ENCODE peak calls at places on chromosomes 5 and 9, in eight cellular contexts. One of them, this sample, is unnamed. For H3K9me3, the result is how much of the 10 kb centered on the place peaks cover.

GRCh38 chr9:88523056-88523455 is 11.9 kb upstream of the NXNL2 start:
- DNase-seq in endodermal cell: no peak
- DNase-seq in transverse colon: no peak
- DNase-seq in A549: no peak
- DNase-seq in neural progenitor cell: no peak
- DNase-seq in DND-41: no peak
- DNase-seq in left ventricle myocardium inferior: no peak
- DNase-seq in right atrium auricular region: no peak
- DNase-seq in this sample: no peak

GRCh38 chr9:92138157-92138959 is 23.1 kb upstream of the SPTLC1 start:
- DNase-seq in transverse colon: peak
- DNase-seq in A549: peak
- DNase-seq in neural progenitor cell: peak
- DNase-seq in DND-41: peak
- DNase-seq in left ventricle myocardium inferior: peak
- DNase-seq in right atrium auricular region: peak
- DNase-seq in endodermal cell: peak
- DNase-seq in this sample: peak

GRCh38 chr5:172921906-172922305 is 37.3 kb upstream of the RPL26L1 start:
- DNase-seq in transverse colon: no peak
- DNase-seq in right atrium auricular region: no peak
- DNase-seq in endodermal cell: no peak
- DNase-seq in DND-41: no peak
- DNase-seq in neural progenitor cell: no peak
- DNase-seq in left ventricle myocardium inferior: no peak
- DNase-seq in A549: no peak
- DNase-seq in this sample: no peak

GRCh38 chr5:2205185-2205585 is 322.5 kb upstream of the IRX4 start:
- DNase-seq in left ventricle myocardium inferior: no peak
- DNase-seq in right atrium auricular region: peak
- DNase-seq in DND-41: no peak
- DNase-seq in endodermal cell: peak
- DNase-seq in neural progenitor cell: no peak
- DNase-seq in transverse colon: no peak
- DNase-seq in A549: no peak
- DNase-seq in this sample: no peak

GRCh38 chr9:100072805-100073204 is 26.0 kb downstream of the ERP44 start:
- DNase-seq in endodermal cell: no peak
- DNase-seq in left ventricle myocardium inferior: no peak
- DNase-seq in right atrium auricular region: no peak
- DNase-seq in neural progenitor cell: no peak
- DNase-seq in transverse colon: no peak
- DNase-seq in A549: no peak
- DNase-seq in DND-41: no peak
- DNase-seq in this sample: no peak

GRCh38 chr9:115157245-115157674 is 39.3 kb upstream of the TNC start:
- DNase-seq in A549: peak
- DNase-seq in transverse colon: no peak
- DNase-seq in neural progenitor cell: no peak
- DNase-seq in left ventricle myocardium inferior: no peak
- DNase-seq in right atrium auricular region: no peak
- DNase-seq in DND-41: no peak
- DNase-seq in endodermal cell: no peak
- DNase-seq in this sample: no peak

GRCh38 chr5:33957789-33958575 is 21.8 kb downstream of the RXFP3 start:
- DNase-seq in left ventricle myocardium inferior: no peak
- DNase-seq in right atrium auricular region: no peak
- DNase-seq in endodermal cell: no peak
- DNase-seq in transverse colon: no peak
- DNase-seq in A549: no peak
- DNase-seq in DND-41: no peak
- DNase-seq in neural progenitor cell: no peak
- DNase-seq in this sample: no peak

GRCh38 chr5:172770374-172770674 is 671 bp downstream of the DUSP1 start:
- DNase-seq in left ventricle myocardium inferior: no peak
- DNase-seq in endodermal cell: no peak
- DNase-seq in transverse colon: no peak
- DNase-seq in right atrium auricular region: no peak
- DNase-seq in DND-41: peak
- DNase-seq in neural progenitor cell: no peak
- DNase-seq in A549: no peak
- DNase-seq in this sample: no peak

GRCh38 chr5:74942622-74943286 is 76.6 kb upstream of the FAM169A start:
- DNase-seq in transverse colon: no peak
- DNase-seq in neural progenitor cell: no peak
- DNase-seq in A549: no peak
- DNase-seq in right atrium auricular region: no peak
- DNase-seq in endodermal cell: no peak
- DNase-seq in left ventricle myocardium inferior: no peak
- DNase-seq in DND-41: no peak
- DNase-seq in this sample: no peak

GRCh38 chr5:105033642-105034217 is 1471.1 kb upstream of the NUDT12 start:
- DNase-seq in left ventricle myocardium inferior: no peak
- DNase-seq in transverse colon: peak
- DNase-seq in right atrium auricular region: no peak
- DNase-seq in A549: no peak
- DNase-seq in endodermal cell: no peak
- DNase-seq in neural progenitor cell: no peak
- DNase-seq in DND-41: no peak
- DNase-seq in this sample: no peak

GRCh38 chr9:136700959-136701664 is 11.3 kb upstream of the DIPK1B start:
- DNase-seq in A549: no peak
- DNase-seq in right atrium auricular region: no peak
- DNase-seq in transverse colon: peak
- DNase-seq in neural progenitor cell: no peak
- DNase-seq in left ventricle myocardium inferior: no peak
- DNase-seq in endodermal cell: no peak
- DNase-seq in DND-41: no peak
- DNase-seq in this sample: no peak

GRCh38 chr5:72767289-72768010 is 49.0 kb upstream of the TNPO1 start:
- DNase-seq in right atrium auricular region: no peak
- DNase-seq in DND-41: no peak
- DNase-seq in neural progenitor cell: peak
- DNase-seq in left ventricle myocardium inferior: no peak
- DNase-seq in endodermal cell: peak
- DNase-seq in A549: peak
- DNase-seq in transverse colon: no peak
- DNase-seq in this sample: no peak

GRCh38 chr9:21653091-21653490 is 149.3 kb upstream of the MTAP start:
- DNase-seq in right atrium auricular region: no peak
- DNase-seq in left ventricle myocardium inferior: no peak
- DNase-seq in A549: no peak
- DNase-seq in neural progenitor cell: no peak
- DNase-seq in endodermal cell: no peak
- DNase-seq in DND-41: no peak
- DNase-seq in transverse colon: no peak
- DNase-seq in this sample: no peak

GRCh38 chr5:168106008-168106761 is 185.3 kb upstream of the WWC1 start:
- DNase-seq in endodermal cell: no peak
- DNase-seq in right atrium auricular region: no peak
- DNase-seq in DND-41: no peak
- DNase-seq in left ventricle myocardium inferior: no peak
- DNase-seq in A549: peak
- DNase-seq in neural progenitor cell: no peak
- DNase-seq in transverse colon: no peak
- DNase-seq in this sample: no peak

GRCh38 chr9:16871358-16872151 is 1.1 kb upstream of the BNC2 start:
- DNase-seq in transverse colon: peak
- DNase-seq in left ventricle myocardium inferior: peak
- DNase-seq in endodermal cell: peak
- DNase-seq in neural progenitor cell: peak
- DNase-seq in right atrium auricular region: peak
- DNase-seq in A549: peak
- DNase-seq in DND-41: peak
- DNase-seq in this sample: no peak

GRCh38 chr9:128845186-128845931 is 15.8 kb upstream of the SPOUT1 start:
- DNase-seq in neural progenitor cell: peak
- DNase-seq in A549: no peak
- DNase-seq in endodermal cell: peak
- DNase-seq in transverse colon: no peak
- DNase-seq in left ventricle myocardium inferior: no peak
- DNase-seq in DND-41: no peak
- DNase-seq in right atrium auricular region: no peak
- DNase-seq in this sample: no peak
- TF ChIP-seq CTCF in neural progenitor cell: peak
- TF ChIP-seq CTCF in A549: no peak
- TF ChIP-seq CTCF in endodermal cell: peak
- TF ChIP-seq CTCF in transverse colon: no peak
- TF ChIP-seq CTCF in left ventricle myocardium inferior: no peak
- TF ChIP-seq CTCF in DND-41: no peak
- TF ChIP-seq CTCF in right atrium auricular region: no peak
- TF ChIP-seq CTCF in this sample: no peak

GRCh38 chr5:141223112-141223783 is at the start of gene PCDHB14:
- DNase-seq in neural progenitor cell: peak
- DNase-seq in left ventricle myocardium inferior: no peak
- DNase-seq in DND-41: peak
- DNase-seq in endodermal cell: peak
- DNase-seq in A549: peak
- DNase-seq in transverse colon: no peak
- DNase-seq in right atrium auricular region: no peak
- DNase-seq in this sample: no peak
- H3K9me3 ChIP-seq in neural progenitor cell: under half
- H3K9me3 ChIP-seq in left ventricle myocardium inferior: half or more
- H3K9me3 ChIP-seq in DND-41: under half
- H3K9me3 ChIP-seq in endodermal cell: under half
- H3K9me3 ChIP-seq in A549: under half
- H3K9me3 ChIP-seq in transverse colon: half or more
- H3K9me3 ChIP-seq in right atrium auricular region: half or more
- H3K9me3 ChIP-seq in this sample: under half

GRCh38 chr9:135439916-135440315 is 39.7 kb upstream of the PPP1R26 start:
- DNase-seq in transverse colon: no peak
- DNase-seq in left ventricle myocardium inferior: no peak
- DNase-seq in endodermal cell: no peak
- DNase-seq in DND-41: no peak
- DNase-seq in neural progenitor cell: no peak
- DNase-seq in A549: no peak
- DNase-seq in right atrium auricular region: no peak
- DNase-seq in this sample: no peak

GRCh38 chr9:135443811-135444470 is 35.6 kb upstream of the PPP1R26 start:
- DNase-seq in DND-41: no peak
- DNase-seq in right atrium auricular region: no peak
- DNase-seq in endodermal cell: no peak
- DNase-seq in neural progenitor cell: peak
- DNase-seq in left ventricle myocardium inferior: no peak
- DNase-seq in A549: no peak
- DNase-seq in transverse colon: no peak
- DNase-seq in this sample: no peak

GRCh38 chr9:135437259-135437658 is 42.3 kb upstream of the PPP1R26 start:
- DNase-seq in right atrium auricular region: no peak
- DNase-seq in left ventricle myocardium inferior: no peak
- DNase-seq in transverse colon: no peak
- DNase-seq in A549: no peak
- DNase-seq in DND-41: no peak
- DNase-seq in neural progenitor cell: no peak
- DNase-seq in endodermal cell: no peak
- DNase-seq in this sample: no peak

DNA sequence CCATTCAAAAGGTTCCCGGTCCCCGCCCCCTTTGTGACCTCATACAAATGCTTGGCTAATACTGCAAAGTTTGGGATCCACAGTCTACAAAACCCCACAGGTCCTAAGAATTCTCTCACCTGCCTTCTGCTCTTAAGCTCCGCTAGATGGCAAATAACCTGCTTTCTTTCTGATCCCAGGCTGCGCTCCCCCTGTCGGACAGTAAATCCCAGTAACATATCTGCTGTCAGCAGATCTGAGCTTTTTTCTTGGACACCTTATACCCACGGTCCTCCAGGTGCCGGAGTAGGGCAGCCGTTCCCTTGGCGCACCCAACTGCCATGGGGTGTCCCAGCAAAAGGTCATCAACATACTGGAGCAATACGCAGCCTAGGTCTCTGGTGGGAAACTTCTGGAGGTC is 39.0 kb upstream of the PPP1R26 start:
- DNase-seq in transverse colon: no peak
- DNase-seq in A549: peak
- DNase-seq in DND-41: no peak
- DNase-seq in endodermal cell: no peak
- DNase-seq in neural progenitor cell: no peak
- DNase-seq in right atrium auricular region: no peak
- DNase-seq in left ventricle myocardium inferior: no peak
- DNase-seq in this sample: no peak
- TF ChIP-seq CTCF in transverse colon: no peak
- TF ChIP-seq CTCF in A549: peak
- TF ChIP-seq CTCF in DND-41: no peak
- TF ChIP-seq CTCF in endodermal cell: peak
- TF ChIP-seq CTCF in neural progenitor cell: no peak
- TF ChIP-seq CTCF in right atrium auricular region: peak
- TF ChIP-seq CTCF in left ventricle myocardium inferior: no peak
- TF ChIP-seq CTCF in this sample: no peak

GRCh38 chr5:178368278-178368677 is 135.7 kb upstream of the PHYKPL start:
- DNase-seq in right atrium auricular region: no peak
- DNase-seq in transverse colon: no peak
- DNase-seq in neural progenitor cell: no peak
- DNase-seq in left ventricle myocardium inferior: no peak
- DNase-seq in A549: no peak
- DNase-seq in endodermal cell: no peak
- DNase-seq in DND-41: peak
- DNase-seq in this sample: no peak

GRCh38 chr5:178367351-178368120 is 134.9 kb upstream of the PHYKPL start:
- DNase-seq in neural progenitor cell: no peak
- DNase-seq in DND-41: no peak
- DNase-seq in right atrium auricular region: no peak
- DNase-seq in transverse colon: no peak
- DNase-seq in endodermal cell: no peak
- DNase-seq in left ventricle myocardium inferior: no peak
- DNase-seq in A549: no peak
- DNase-seq in this sample: no peak

GRCh38 chr5:178371362-178372090 is 138.9 kb upstream of the PHYKPL start:
- DNase-seq in endodermal cell: peak
- DNase-seq in neural progenitor cell: no peak
- DNase-seq in left ventricle myocardium inferior: no peak
- DNase-seq in transverse colon: no peak
- DNase-seq in DND-41: no peak
- DNase-seq in right atrium auricular region: no peak
- DNase-seq in A549: no peak
- DNase-seq in this sample: no peak

GRCh38 chr5:178370102-178370501 is 137.5 kb upstream of the PHYKPL start:
- DNase-seq in right atrium auricular region: no peak
- DNase-seq in left ventricle myocardium inferior: no peak
- DNase-seq in neural progenitor cell: no peak
- DNase-seq in DND-41: no peak
- DNase-seq in endodermal cell: no peak
- DNase-seq in transverse colon: no peak
- DNase-seq in A549: no peak
- DNase-seq in this sample: no peak

DNA sequence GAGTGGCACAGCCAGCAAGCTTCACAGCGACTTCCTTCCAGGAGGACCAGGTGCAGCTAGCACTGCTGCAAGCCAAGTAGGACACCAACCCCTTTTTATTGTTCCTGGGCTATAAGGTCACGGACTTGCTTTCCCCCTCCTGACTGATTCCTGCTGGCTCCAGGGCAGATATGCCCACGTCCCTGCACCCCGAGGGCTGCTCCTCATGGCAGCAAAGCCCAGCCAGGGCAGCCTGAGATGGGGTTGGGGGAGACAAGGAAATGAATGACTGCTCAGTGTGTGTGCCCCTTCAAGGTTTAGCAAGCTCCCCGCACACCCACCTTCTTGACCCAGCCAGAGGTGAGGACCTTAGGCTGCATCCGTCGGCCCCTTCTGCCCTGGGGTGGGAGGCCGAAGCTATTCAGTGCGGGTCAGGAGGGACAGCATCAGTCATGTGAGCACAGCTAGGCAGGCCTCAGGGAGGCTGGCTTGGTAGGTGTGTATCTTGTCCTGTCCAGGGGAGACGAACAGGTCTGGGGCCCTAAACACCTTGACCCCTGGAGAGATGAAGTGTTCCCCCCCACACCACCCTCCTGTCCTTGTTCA is 136.2 kb upstream of the PHYKPL start:
- DNase-seq in right atrium auricular region: no peak
- DNase-seq in endodermal cell: no peak
- DNase-seq in A549: no peak
- DNase-seq in transverse colon: no peak
- DNase-seq in DND-41: no peak
- DNase-seq in left ventricle myocardium inferior: no peak
- DNase-seq in neural progenitor cell: no peak
- DNase-seq in this sample: no peak
- H3K9me3 ChIP-seq in right atrium auricular region: under half
- H3K9me3 ChIP-seq in endodermal cell: under half
- H3K9me3 ChIP-seq in A549: under half
- H3K9me3 ChIP-seq in transverse colon: under half
- H3K9me3 ChIP-seq in DND-41: under half
- H3K9me3 ChIP-seq in left ventricle myocardium inferior: under half
- H3K9me3 ChIP-seq in neural progenitor cell: under half
- H3K9me3 ChIP-seq in this sample: under half

This sample was measured in CD4-positive, alpha-beta T cell.